ENCODE peak calls at places on chromosomes 12 and 14, in four cellular contexts. K, A, W and O are unnamed samples.

GRCh38 chr14:80781968-80782367 is 159.6 kb downstream of the CEP128 start:
- DNase-seq in K (no peak), A (no peak), W (no peak), O (no peak)

GRCh38 chr12:94677778-94678177 is 27.4 kb upstream of the TMCC3 start:
- DNase-seq in K (no peak), A (no peak), W (no peak), O (peak)

GRCh38 chr12:69097619-69098368 is 141.6 kb upstream of the CPSF6 start:
- DNase-seq in K (no peak), A (no peak), W (no peak), O (no peak)

GRCh38 chr12:104023710-104024109 is 26.3 kb downstream of the GLT8D2 start:
- DNase-seq in K (no peak), A (no peak), W (no peak), O (no peak)

GRCh38 chr12:44851586-44851985 is 24.5 kb downstream of the NELL2 start:
- DNase-seq in K (no peak), A (no peak), W (no peak), O (no peak)

GRCh38 chr14:22887260-22887989 is 4.4 kb downstream of the REM2 start:
- DNase-seq in K (no peak), A (no peak), W (peak), O (no peak)

GRCh38 chr14:34502826-34503225 is 36.7 kb downstream of the EAPP start:
- DNase-seq in K (no peak), A (no peak), W (no peak), O (no peak)

GRCh38 chr12:121248611-121249010 is 38.7 kb downstream of the P2RX4 start:
- DNase-seq in K (no peak), A (no peak), W (no peak), O (no peak)

GRCh38 chr12:57347284-57347683 is 83.6 kb downstream of the R3HDM2 start:
- DNase-seq in K (no peak), A (no peak), W (no peak), O (no peak)

GRCh38 chr14:73712540-73713141 is 1.5 kb downstream of the PNMA1 start:
- DNase-seq in K (no peak), A (no peak), W (no peak), O (peak)

GRCh38 chr14:22159049-22159448 is 430.0 kb downstream of the DAD1 start:
- DNase-seq in K (no peak), A (no peak), W (no peak), O (peak)

GRCh38 chr12:953776-954175 is 4.3 kb upstream of the RAD52 start:
- DNase-seq in K (no peak), A (no peak), W (no peak), O (no peak)

GRCh38 chr14:40123816-40124215 is 691.6 kb upstream of the FBXO33 start:
- DNase-seq in K (no peak), A (no peak), W (no peak), O (no peak)

GRCh38 chr14:40133484-40133883 is 701.3 kb upstream of the FBXO33 start:
- DNase-seq in K (no peak), A (no peak), W (no peak), O (no peak)

DNA sequence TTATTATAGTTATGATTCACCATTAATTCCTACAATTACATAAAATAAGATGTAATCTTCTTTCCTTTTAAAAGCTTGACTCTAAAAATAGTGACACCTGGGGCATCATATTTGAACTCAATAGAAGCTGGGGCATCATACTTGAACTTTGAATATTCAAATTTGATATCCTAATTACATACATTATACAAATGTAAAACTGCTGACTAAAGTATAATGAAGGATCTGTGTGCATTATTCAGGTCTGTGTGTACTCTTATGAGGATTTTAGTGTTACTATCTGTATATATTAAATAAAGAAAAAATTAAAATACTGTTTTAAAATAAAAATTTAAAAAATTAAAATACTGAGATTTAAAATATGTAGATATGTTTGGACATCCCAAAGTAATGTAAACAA is 696.9 kb upstream of the FBXO33 start:
- DNase-seq in K (no peak), A (no peak), W (no peak), O (no peak)
- TF ChIP-seq JUND in K (no peak), A (no peak), W (no peak), O (no peak)

GRCh38 chr14:89027097-89027740 is 202.8 kb downstream of the TTC8 start:
- DNase-seq in K (peak), A (no peak), W (peak), O (peak)
- TF ChIP-seq JUND in K (no peak), A (no peak), W (no peak), O (no peak)

GRCh38 chr12:83172441-83172840 is 485.7 kb downstream of the TMTC2 start:
- DNase-seq in K (no peak), A (no peak), W (no peak), O (no peak)
- TF ChIP-seq JUND in K (no peak), A (no peak), W (no peak), O (no peak)

GRCh38 chr12:113069751-113070116 is 13.2 kb downstream of the DTX1 start:
- DNase-seq in K (no peak), A (no peak), W (no peak), O (no peak)

GRCh38 chr12:113066806-113067400 is 10.4 kb downstream of the DTX1 start:
- DNase-seq in K (no peak), A (no peak), W (no peak), O (no peak)

GRCh38 chr12:113070117-113070906 is 13.8 kb downstream of the DTX1 start:
- DNase-seq in K (no peak), A (no peak), W (no peak), O (no peak)

GRCh38 chr12:113069149-113069548 is 12.6 kb downstream of the DTX1 start:
- DNase-seq in K (no peak), A (no peak), W (no peak), O (no peak)

GRCh38 chr12:113068312-113068935 is 11.9 kb downstream of the DTX1 start:
- DNase-seq in K (no peak), A (no peak), W (no peak), O (no peak)
- TF ChIP-seq JUND in K (no peak), A (no peak), W (no peak), O (no peak)

GRCh38 chr12:4974217-4974616 is 64.5 kb downstream of the KCNA1 start:
- DNase-seq in K (no peak), A (no peak), W (no peak), O (no peak)

GRCh38 chr12:4979737-4980136 is 63.9 kb upstream of the KCNA5 start:
- DNase-seq in K (no peak), A (no peak), W (no peak), O (no peak)

GRCh38 chr12:4975574-4975973 is 65.9 kb downstream of the KCNA1 start:
- DNase-seq in K (no peak), A (no peak), W (no peak), O (no peak)

GRCh38 chr12:4977104-4977503 is 66.6 kb upstream of the KCNA5 start:
- DNase-seq in K (no peak), A (no peak), W (no peak), O (no peak)

DNA sequence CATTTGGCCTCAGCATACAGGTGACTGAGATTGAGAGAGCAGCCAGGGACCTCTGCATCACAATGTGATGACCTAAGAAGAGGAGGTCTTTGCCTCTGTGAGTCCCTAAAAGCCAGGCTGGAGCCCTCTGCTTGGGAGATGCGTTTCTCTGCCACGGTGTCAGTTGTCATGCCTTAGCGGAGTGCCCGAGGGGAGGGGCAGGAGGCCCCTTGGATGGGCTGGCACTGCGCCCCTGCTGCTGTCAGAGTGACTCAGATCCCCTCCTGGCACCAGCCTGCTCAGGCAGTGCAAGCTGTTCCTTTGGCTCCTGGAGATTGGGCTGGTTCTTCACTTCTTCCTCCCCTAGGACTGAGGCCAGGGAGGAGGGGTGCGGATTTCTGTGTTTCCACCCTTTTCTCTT is 64.9 kb upstream of the KCNA5 start:
- DNase-seq in K (no peak), A (no peak), W (no peak), O (no peak)
- TF ChIP-seq JUND in K (no peak), A (no peak), W (no peak), O (no peak)

GRCh38 chr12:89244536-89244935 is 107.8 kb downstream of the DUSP6 start:
- DNase-seq in K (no peak), A (no peak), W (no peak), O (no peak)
- TF ChIP-seq JUND in K (no peak), A (no peak), W (no peak), O (no peak)

GRCh38 chr14:93533437-93533836 is 102.7 kb downstream of the UNC79 start:
- DNase-seq in K (no peak), A (no peak), W (no peak), O (no peak)
- TF ChIP-seq JUND in K (no peak), A (no peak), W (no peak), O (no peak)